ENCODE peak calls at places on chromosomes 2 and 18, in ten cellular contexts. One of them, this sample, is unnamed.

GRCh38 chr2:95043300-95043786 is 17.8 kb downstream of the MAL start:
- DNase-seq in activated CD8-positive, alpha-beta memory T cell treated with anti-CD3 and anti-CD28 coated beads for 48 hours: no peak
- DNase-seq in HT-29: peak; percentile 63
- DNase-seq in A549: no peak
- DNase-seq in activated CD4-positive, alpha-beta T cell treated with anti-CD3 and anti-CD28 coated beads for 36 hours: peak; percentile 81
- DNase-seq in GM04504: peak; percentile 73
- DNase-seq in ELF-1: no peak
- DNase-seq in astrocyte of the spinal cord: peak; percentile 71
- DNase-seq in epithelial cell of prostate: no peak
- DNase-seq in HTR-8/SVneo: peak; percentile 57
- DNase-seq in this sample: no peak

GRCh38 chr2:157173740-157174184 is 83.7 kb upstream of the GALNT5 start:
- DNase-seq in GM04504: peak; percentile 92
- DNase-seq in astrocyte of the spinal cord: peak; percentile 98
- DNase-seq in HT-29: peak; percentile 32
- DNase-seq in A549: peak; percentile 92
- DNase-seq in epithelial cell of prostate: peak; percentile 48
- DNase-seq in activated CD4-positive, alpha-beta T cell treated with anti-CD3 and anti-CD28 coated beads for 36 hours: no peak
- DNase-seq in HTR-8/SVneo: peak; percentile 82
- DNase-seq in ELF-1: no peak
- DNase-seq in activated CD8-positive, alpha-beta memory T cell treated with anti-CD3 and anti-CD28 coated beads for 48 hours: no peak
- DNase-seq in this sample: no peak

GRCh38 chr18:62506495-62507143 is 16.2 kb upstream of the ZCCHC2 start:
- DNase-seq in HTR-8/SVneo: no peak
- DNase-seq in ELF-1: no peak
- DNase-seq in activated CD8-positive, alpha-beta memory T cell treated with anti-CD3 and anti-CD28 coated beads for 48 hours: no peak
- DNase-seq in A549: no peak
- DNase-seq in epithelial cell of prostate: no peak
- DNase-seq in astrocyte of the spinal cord: no peak
- DNase-seq in activated CD4-positive, alpha-beta T cell treated with anti-CD3 and anti-CD28 coated beads for 36 hours: no peak
- DNase-seq in GM04504: no peak
- DNase-seq in HT-29: peak; percentile 8
- DNase-seq in this sample: no peak

GRCh38 chr2:190506666-190507065 is 27.9 kb downstream of the NEMP2 start:
- DNase-seq in activated CD4-positive, alpha-beta T cell treated with anti-CD3 and anti-CD28 coated beads for 36 hours: no peak
- DNase-seq in astrocyte of the spinal cord: no peak
- DNase-seq in HT-29: peak; percentile 80
- DNase-seq in GM04504: no peak
- DNase-seq in activated CD8-positive, alpha-beta memory T cell treated with anti-CD3 and anti-CD28 coated beads for 48 hours: no peak
- DNase-seq in epithelial cell of prostate: no peak
- DNase-seq in A549: no peak
- DNase-seq in HTR-8/SVneo: no peak
- DNase-seq in ELF-1: no peak
- DNase-seq in this sample: no peak

GRCh38 chr2:660477-661214 is 16.6 kb downstream of the TMEM18 start:
- DNase-seq in activated CD8-positive, alpha-beta memory T cell treated with anti-CD3 and anti-CD28 coated beads for 48 hours: no peak
- DNase-seq in HTR-8/SVneo: no peak
- DNase-seq in A549: no peak
- DNase-seq in HT-29: no peak
- DNase-seq in GM04504: no peak
- DNase-seq in astrocyte of the spinal cord: no peak
- DNase-seq in epithelial cell of prostate: no peak
- DNase-seq in ELF-1: peak; percentile 60
- DNase-seq in activated CD4-positive, alpha-beta T cell treated with anti-CD3 and anti-CD28 coated beads for 36 hours: no peak
- DNase-seq in this sample: peak; percentile 69

GRCh38 chr2:2667690-2668089 is 336.6 kb upstream of the MYT1L start:
- DNase-seq in activated CD4-positive, alpha-beta T cell treated with anti-CD3 and anti-CD28 coated beads for 36 hours: no peak
- DNase-seq in GM04504: no peak
- DNase-seq in epithelial cell of prostate: no peak
- DNase-seq in HTR-8/SVneo: no peak
- DNase-seq in activated CD8-positive, alpha-beta memory T cell treated with anti-CD3 and anti-CD28 coated beads for 48 hours: no peak
- DNase-seq in astrocyte of the spinal cord: no peak
- DNase-seq in A549: no peak
- DNase-seq in ELF-1: no peak
- DNase-seq in HT-29: no peak
- DNase-seq in this sample: no peak

GRCh38 chr2:101310591-101311389 is 2.3 kb upstream of the RNF149 start:
- DNase-seq in A549: no peak
- DNase-seq in ELF-1: no peak
- DNase-seq in activated CD4-positive, alpha-beta T cell treated with anti-CD3 and anti-CD28 coated beads for 36 hours: no peak
- DNase-seq in HT-29: peak; percentile 4
- DNase-seq in GM04504: no peak
- DNase-seq in epithelial cell of prostate: no peak
- DNase-seq in astrocyte of the spinal cord: no peak
- DNase-seq in HTR-8/SVneo: no peak
- DNase-seq in activated CD8-positive, alpha-beta memory T cell treated with anti-CD3 and anti-CD28 coated beads for 48 hours: no peak
- DNase-seq in this sample: no peak

GRCh38 chr18:62187543-62188378 is 706 bp downstream of the RELCH start:
- DNase-seq in HTR-8/SVneo: no peak
- DNase-seq in ELF-1: no peak
- DNase-seq in A549: peak; percentile 4
- DNase-seq in astrocyte of the spinal cord: peak; percentile 29
- DNase-seq in HT-29: no peak
- DNase-seq in activated CD4-positive, alpha-beta T cell treated with anti-CD3 and anti-CD28 coated beads for 36 hours: peak; percentile 62
- DNase-seq in activated CD8-positive, alpha-beta memory T cell treated with anti-CD3 and anti-CD28 coated beads for 48 hours: no peak
- DNase-seq in GM04504: no peak
- DNase-seq in epithelial cell of prostate: no peak
- DNase-seq in this sample: peak; percentile 51

GRCh38 chr2:9230051-9230802 is 23.6 kb downstream of the ASAP2 start:
- DNase-seq in epithelial cell of prostate: no peak
- DNase-seq in ELF-1: no peak
- DNase-seq in HTR-8/SVneo: no peak
- DNase-seq in HT-29: no peak
- DNase-seq in activated CD4-positive, alpha-beta T cell treated with anti-CD3 and anti-CD28 coated beads for 36 hours: no peak
- DNase-seq in astrocyte of the spinal cord: no peak
- DNase-seq in A549: no peak
- DNase-seq in GM04504: no peak
- DNase-seq in activated CD8-positive, alpha-beta memory T cell treated with anti-CD3 and anti-CD28 coated beads for 48 hours: no peak
- DNase-seq in this sample: peak; percentile 48

GRCh38 chr18:49135871-49136270 is 185.1 kb upstream of the SMAD7 start:
- DNase-seq in astrocyte of the spinal cord: peak; percentile 50
- DNase-seq in HTR-8/SVneo: no peak
- DNase-seq in ELF-1: no peak
- DNase-seq in HT-29: no peak
- DNase-seq in activated CD8-positive, alpha-beta memory T cell treated with anti-CD3 and anti-CD28 coated beads for 48 hours: no peak
- DNase-seq in epithelial cell of prostate: no peak
- DNase-seq in A549: peak; percentile 32
- DNase-seq in GM04504: no peak
- DNase-seq in activated CD4-positive, alpha-beta T cell treated with anti-CD3 and anti-CD28 coated beads for 36 hours: no peak
- DNase-seq in this sample: no peak

GRCh38 chr2:218311543-218311884 is 19.2 kb upstream of the TMBIM1 start:
- DNase-seq in epithelial cell of prostate: no peak
- DNase-seq in HTR-8/SVneo: no peak
- DNase-seq in ELF-1: peak; percentile 61
- DNase-seq in activated CD8-positive, alpha-beta memory T cell treated with anti-CD3 and anti-CD28 coated beads for 48 hours: no peak
- DNase-seq in HT-29: no peak
- DNase-seq in astrocyte of the spinal cord: no peak
- DNase-seq in A549: no peak
- DNase-seq in GM04504: no peak
- DNase-seq in activated CD4-positive, alpha-beta T cell treated with anti-CD3 and anti-CD28 coated beads for 36 hours: no peak
- DNase-seq in this sample: no peak

GRCh38 chr2:207706936-207707860 is 4.2 kb upstream of the CCNYL1 start:
- DNase-seq in activated CD4-positive, alpha-beta T cell treated with anti-CD3 and anti-CD28 coated beads for 36 hours: no peak
- DNase-seq in GM04504: no peak
- DNase-seq in astrocyte of the spinal cord: no peak
- DNase-seq in A549: no peak
- DNase-seq in HTR-8/SVneo: no peak
- DNase-seq in HT-29: no peak
- DNase-seq in epithelial cell of prostate: no peak
- DNase-seq in activated CD8-positive, alpha-beta memory T cell treated with anti-CD3 and anti-CD28 coated beads for 48 hours: no peak
- DNase-seq in ELF-1: peak; percentile 52
- DNase-seq in this sample: no peak

GRCh38 chr2:49189512-49190225 is 35.4 kb upstream of the FSHR start:
- DNase-seq in HT-29: no peak
- DNase-seq in astrocyte of the spinal cord: no peak
- DNase-seq in activated CD4-positive, alpha-beta T cell treated with anti-CD3 and anti-CD28 coated beads for 36 hours: no peak
- DNase-seq in HTR-8/SVneo: no peak
- DNase-seq in activated CD8-positive, alpha-beta memory T cell treated with anti-CD3 and anti-CD28 coated beads for 48 hours: no peak
- DNase-seq in GM04504: no peak
- DNase-seq in A549: no peak
- DNase-seq in epithelial cell of prostate: no peak
- DNase-seq in ELF-1: no peak
- DNase-seq in this sample: no peak

GRCh38 chr2:1653956-1654695 is 90.2 kb downstream of the PXDN start:
- DNase-seq in HT-29: no peak
- DNase-seq in astrocyte of the spinal cord: peak; percentile 89
- DNase-seq in HTR-8/SVneo: no peak
- DNase-seq in activated CD4-positive, alpha-beta T cell treated with anti-CD3 and anti-CD28 coated beads for 36 hours: no peak
- DNase-seq in ELF-1: no peak
- DNase-seq in A549: no peak
- DNase-seq in epithelial cell of prostate: no peak
- DNase-seq in activated CD8-positive, alpha-beta memory T cell treated with anti-CD3 and anti-CD28 coated beads for 48 hours: no peak
- DNase-seq in GM04504: peak; percentile 54
- DNase-seq in this sample: no peak

GRCh38 chr2:2142350-2142749 is 188.7 kb downstream of the MYT1L start:
- DNase-seq in activated CD4-positive, alpha-beta T cell treated with anti-CD3 and anti-CD28 coated beads for 36 hours: no peak
- DNase-seq in HT-29: no peak
- DNase-seq in A549: no peak
- DNase-seq in GM04504: no peak
- DNase-seq in epithelial cell of prostate: no peak
- DNase-seq in activated CD8-positive, alpha-beta memory T cell treated with anti-CD3 and anti-CD28 coated beads for 48 hours: no peak
- DNase-seq in ELF-1: no peak
- DNase-seq in astrocyte of the spinal cord: no peak
- DNase-seq in HTR-8/SVneo: no peak
- DNase-seq in this sample: no peak

GRCh38 chr18:61556862-61557261 is 223.6 kb downstream of the CDH20 start:
- DNase-seq in epithelial cell of prostate: no peak
- DNase-seq in HTR-8/SVneo: no peak
- DNase-seq in astrocyte of the spinal cord: no peak
- DNase-seq in GM04504: no peak
- DNase-seq in A549: no peak
- DNase-seq in HT-29: no peak
- DNase-seq in ELF-1: no peak
- DNase-seq in activated CD8-positive, alpha-beta memory T cell treated with anti-CD3 and anti-CD28 coated beads for 48 hours: no peak
- DNase-seq in activated CD4-positive, alpha-beta T cell treated with anti-CD3 and anti-CD28 coated beads for 36 hours: no peak
- DNase-seq in this sample: no peak

GRCh38 chr2:157898591-157898996 is 22.5 kb upstream of the ACVR1 start:
- DNase-seq in activated CD4-positive, alpha-beta T cell treated with anti-CD3 and anti-CD28 coated beads for 36 hours: peak; percentile 86
- DNase-seq in epithelial cell of prostate: no peak
- DNase-seq in GM04504: peak; percentile 57
- DNase-seq in HT-29: peak; percentile 60
- DNase-seq in A549: peak; percentile 58
- DNase-seq in ELF-1: no peak
- DNase-seq in astrocyte of the spinal cord: peak; percentile 90
- DNase-seq in activated CD8-positive, alpha-beta memory T cell treated with anti-CD3 and anti-CD28 coated beads for 48 hours: no peak
- DNase-seq in HTR-8/SVneo: peak; percentile 38
- DNase-seq in this sample: no peak

GRCh38 chr2:127504552-127505460 is 21.5 kb downstream of the IWS1 start:
- DNase-seq in HTR-8/SVneo: no peak
- DNase-seq in A549: no peak
- DNase-seq in GM04504: no peak
- DNase-seq in activated CD4-positive, alpha-beta T cell treated with anti-CD3 and anti-CD28 coated beads for 36 hours: no peak
- DNase-seq in ELF-1: no peak
- DNase-seq in HT-29: no peak
- DNase-seq in activated CD8-positive, alpha-beta memory T cell treated with anti-CD3 and anti-CD28 coated beads for 48 hours: no peak
- DNase-seq in astrocyte of the spinal cord: no peak
- DNase-seq in epithelial cell of prostate: no peak
- DNase-seq in this sample: no peak

GRCh38 chr2:10163498-10164486 is 41.3 kb downstream of the RRM2 start:
- DNase-seq in GM04504: no peak
- DNase-seq in activated CD4-positive, alpha-beta T cell treated with anti-CD3 and anti-CD28 coated beads for 36 hours: no peak
- DNase-seq in HT-29: no peak
- DNase-seq in A549: no peak
- DNase-seq in HTR-8/SVneo: no peak
- DNase-seq in ELF-1: no peak
- DNase-seq in astrocyte of the spinal cord: no peak
- DNase-seq in activated CD8-positive, alpha-beta memory T cell treated with anti-CD3 and anti-CD28 coated beads for 48 hours: no peak
- DNase-seq in epithelial cell of prostate: no peak
- DNase-seq in this sample: no peak

GRCh38 chr2:27485496-27485895 is 4.0 kb downstream of the IFT172 start:
- DNase-seq in activated CD4-positive, alpha-beta T cell treated with anti-CD3 and anti-CD28 coated beads for 36 hours: no peak
- DNase-seq in epithelial cell of prostate: no peak
- DNase-seq in HT-29: no peak
- DNase-seq in A549: no peak
- DNase-seq in astrocyte of the spinal cord: no peak
- DNase-seq in activated CD8-positive, alpha-beta memory T cell treated with anti-CD3 and anti-CD28 coated beads for 48 hours: no peak
- DNase-seq in HTR-8/SVneo: no peak
- DNase-seq in ELF-1: no peak
- DNase-seq in GM04504: no peak
- DNase-seq in this sample: no peak

GRCh38 chr2:120442923-120443571 is 97.1 kb downstream of the INHBB start:
- DNase-seq in HTR-8/SVneo: no peak
- DNase-seq in activated CD4-positive, alpha-beta T cell treated with anti-CD3 and anti-CD28 coated beads for 36 hours: peak; percentile 64
- DNase-seq in A549: peak; percentile 18
- DNase-seq in GM04504: no peak
- DNase-seq in HT-29: no peak
- DNase-seq in epithelial cell of prostate: no peak
- DNase-seq in astrocyte of the spinal cord: no peak
- DNase-seq in activated CD8-positive, alpha-beta memory T cell treated with anti-CD3 and anti-CD28 coated beads for 48 hours: no peak
- DNase-seq in ELF-1: peak; percentile 93
- DNase-seq in this sample: peak; percentile 69

GRCh38 chr2:9735335-9735734 is 104.5 kb upstream of the YWHAQ start:
- DNase-seq in HTR-8/SVneo: no peak
- DNase-seq in epithelial cell of prostate: no peak
- DNase-seq in astrocyte of the spinal cord: no peak
- DNase-seq in HT-29: no peak
- DNase-seq in GM04504: no peak
- DNase-seq in activated CD8-positive, alpha-beta memory T cell treated with anti-CD3 and anti-CD28 coated beads for 48 hours: no peak
- DNase-seq in ELF-1: no peak
- DNase-seq in activated CD4-positive, alpha-beta T cell treated with anti-CD3 and anti-CD28 coated beads for 36 hours: no peak
- DNase-seq in A549: no peak
- DNase-seq in this sample: no peak

GRCh38 chr2:113178891-113179290 is 5.1 kb downstream of the PSD4 start:
- DNase-seq in ELF-1: no peak
- DNase-seq in A549: no peak
- DNase-seq in epithelial cell of prostate: no peak
- DNase-seq in HTR-8/SVneo: no peak
- DNase-seq in activated CD4-positive, alpha-beta T cell treated with anti-CD3 and anti-CD28 coated beads for 36 hours: peak; percentile 78
- DNase-seq in GM04504: no peak
- DNase-seq in astrocyte of the spinal cord: no peak
- DNase-seq in HT-29: no peak
- DNase-seq in activated CD8-positive, alpha-beta memory T cell treated with anti-CD3 and anti-CD28 coated beads for 48 hours: no peak
- DNase-seq in this sample: no peak

GRCh38 chr2:132883430-132883829 is 213.4 kb upstream of the LYPD1 start:
- DNase-seq in activated CD4-positive, alpha-beta T cell treated with anti-CD3 and anti-CD28 coated beads for 36 hours: no peak
- DNase-seq in HT-29: no peak
- DNase-seq in A549: no peak
- DNase-seq in epithelial cell of prostate: no peak
- DNase-seq in HTR-8/SVneo: no peak
- DNase-seq in GM04504: no peak
- DNase-seq in astrocyte of the spinal cord: no peak
- DNase-seq in activated CD8-positive, alpha-beta memory T cell treated with anti-CD3 and anti-CD28 coated beads for 48 hours: no peak
- DNase-seq in ELF-1: no peak
- DNase-seq in this sample: no peak

GRCh38 chr2:12603781-12604180 is 113.0 kb upstream of the TRIB2 start:
- DNase-seq in activated CD8-positive, alpha-beta memory T cell treated with anti-CD3 and anti-CD28 coated beads for 48 hours: no peak
- DNase-seq in A549: no peak
- DNase-seq in activated CD4-positive, alpha-beta T cell treated with anti-CD3 and anti-CD28 coated beads for 36 hours: no peak
- DNase-seq in astrocyte of the spinal cord: no peak
- DNase-seq in HT-29: no peak
- DNase-seq in HTR-8/SVneo: no peak
- DNase-seq in epithelial cell of prostate: no peak
- DNase-seq in GM04504: no peak
- DNase-seq in ELF-1: no peak
- DNase-seq in this sample: peak; percentile 13

GRCh38 chr2:176751828-176752227 is 460.8 kb upstream of the HNRNPA3 start:
- DNase-seq in HTR-8/SVneo: no peak
- DNase-seq in epithelial cell of prostate: no peak
- DNase-seq in HT-29: no peak
- DNase-seq in activated CD4-positive, alpha-beta T cell treated with anti-CD3 and anti-CD28 coated beads for 36 hours: no peak
- DNase-seq in activated CD8-positive, alpha-beta memory T cell treated with anti-CD3 and anti-CD28 coated beads for 48 hours: no peak
- DNase-seq in A549: no peak
- DNase-seq in astrocyte of the spinal cord: no peak
- DNase-seq in ELF-1: no peak
- DNase-seq in GM04504: no peak
- DNase-seq in this sample: no peak

GRCh38 chr2:38959938-38960608 is 70.4 kb downstream of the ARHGEF33 start:
- DNase-seq in ELF-1: peak; percentile 88
- DNase-seq in activated CD8-positive, alpha-beta memory T cell treated with anti-CD3 and anti-CD28 coated beads for 48 hours: peak; percentile 36
- DNase-seq in HTR-8/SVneo: no peak
- DNase-seq in activated CD4-positive, alpha-beta T cell treated with anti-CD3 and anti-CD28 coated beads for 36 hours: peak; percentile 87
- DNase-seq in A549: no peak
- DNase-seq in HT-29: no peak
- DNase-seq in epithelial cell of prostate: peak; percentile 10
- DNase-seq in GM04504: peak; percentile 48
- DNase-seq in astrocyte of the spinal cord: peak; percentile 88
- DNase-seq in this sample: peak; percentile 91

This sample was measured in retina.